ENCODE peak calls at places on chromosomes 6 and 20, in four cellular contexts. L, Y, D and M are unnamed samples.
A peak's percentile ranks its signal among the peaks of the same experiment; 100 is the strongest.

GRCh38 chr6:143002686-143003085 is 57.7 kb upstream of the HIVEP2 start:
- DNase-seq in L (no peak), Y (no peak), D (no peak), M (no peak)

GRCh38 chr6:22785036-22785435 is 215.7 kb downstream of the HDGFL1 start:
- DNase-seq in L (no peak), Y (no peak), D (peak; percentile 36), M (peak; percentile 82)

GRCh38 chr20:41622584-41622983 is 4.4 kb upstream of the CHD6 start:
- DNase-seq in L (no peak), Y (no peak), D (no peak), M (no peak)

GRCh38 chr6:139370047-139370706 is 4.3 kb downstream of the CITED2 start:
- DNase-seq in L (peak; percentile 59), Y (no peak), D (peak; percentile 74), M (peak; percentile 47)

GRCh38 chr20:36277546-36277945 is 28.6 kb upstream of the DLGAP4 start:
- DNase-seq in L (no peak), Y (no peak), D (no peak), M (no peak)

GRCh38 chr6:116265081-116265829 is 11.4 kb upstream of the TSPYL4 start:
- DNase-seq in L (no peak), Y (peak; percentile 67), D (no peak), M (no peak)

GRCh38 chr6:92050216-92050615 is 1369.1 kb downstream of the EPHA7 start:
- DNase-seq in L (no peak), Y (no peak), D (no peak), M (no peak)

GRCh38 chr6:3376888-3377535 is 79.8 kb downstream of the SLC22A23 start:
- DNase-seq in L (no peak), Y (no peak), D (no peak), M (no peak)

GRCh38 chr6:152605901-152606390 is 31.2 kb downstream of the SYNE1 start:
- DNase-seq in L (no peak), Y (no peak), D (peak; percentile 14), M (no peak)

GRCh38 chr20:38125157-38126056 is 39.7 kb downstream of the TGM2 start:
- DNase-seq in L (no peak), Y (no peak), D (peak; percentile 62), M (peak; percentile 90)

GRCh38 chr20:3795511-3796468 is at the start of gene CDC25B:
- DNase-seq in L (peak; percentile 93), Y (peak; percentile 95), D (peak; percentile 73), M (peak; percentile 98)

GRCh38 chr6:19714415-19715165 is 122.6 kb upstream of the ID4 start:
- DNase-seq in L (no peak), Y (no peak), D (no peak), M (no peak)

GRCh38 chr6:65638047-65638831 is 68.8 kb downstream of the EYS start:
- DNase-seq in L (no peak), Y (no peak), D (no peak), M (peak; percentile 13)

GRCh38 chr20:48831702-48832422 is 4.1 kb upstream of the PREX1 start:
- DNase-seq in L (no peak), Y (no peak), D (no peak), M (peak; percentile 75)

GRCh38 chr20:49276895-49277785 is 717 bp downstream of the ZNFX1 start:
- DNase-seq in L (no peak), Y (peak; percentile 70), D (no peak), M (peak; percentile 61)

GRCh38 chr6:156828280-156828703 is 51.1 kb downstream of the ARID1B start:
- DNase-seq in L (no peak), Y (no peak), D (peak; percentile 90), M (peak; percentile 50)

GRCh38 chr20:1295276-1295930 is 29.3 kb downstream of the SNPH start:
- DNase-seq in L (no peak), Y (no peak), D (no peak), M (no peak)

GRCh38 chr6:127496471-127496870 is 22.7 kb downstream of the MTCL3 start:
- DNase-seq in L (no peak), Y (no peak), D (no peak), M (no peak)

GRCh38 chr6:106870069-106870468 is 104.5 kb downstream of the CD24 start:
- DNase-seq in L (no peak), Y (no peak), D (peak; percentile 97), M (no peak)

GRCh38 chr20:7976015-7976414 is 35.8 kb upstream of the HAO1 start:
- DNase-seq in L (no peak), Y (no peak), D (no peak), M (no peak)

GRCh38 chr6:47428288-47428687 is 49.3 kb upstream of the CD2AP start:
- DNase-seq in L (no peak), Y (no peak), D (no peak), M (no peak)

GRCh38 chr6:153814136-153814535 is 224.9 kb upstream of the OPRM1 start:
- DNase-seq in L (no peak), Y (no peak), D (no peak), M (peak; percentile 5)

GRCh38 chr6:103908898-103909297 is 950.8 kb downstream of the HACE1 start:
- DNase-seq in L (no peak), Y (no peak), D (no peak), M (no peak)

GRCh38 chr6:27630727-27631613 is 158.1 kb upstream of the ZNF184 start:
- DNase-seq in L (no peak), Y (no peak), D (peak; percentile 62), M (no peak)

GRCh38 chr6:57216235-57217101 is 5.6 kb downstream of the RAB23 start:
- DNase-seq in L (no peak), Y (no peak), D (peak; percentile 75), M (no peak)

GRCh38 chr6:5071216-5071615 is 13.9 kb upstream of the PPP1R3G start:
- DNase-seq in L (no peak), Y (no peak), D (no peak), M (no peak)

GRCh38 chr6:3561745-3562144 is 104.9 kb upstream of the SLC22A23 start:
- DNase-seq in L (no peak), Y (no peak), D (no peak), M (no peak)

GRCh38 chr6:134295953-134296553 is 21.9 kb downstream of the SGK1 start:
- DNase-seq in L (peak; percentile 80), Y (no peak), D (peak; percentile 99), M (peak; percentile 24)

GRCh38 chr6:11317885-11318771 is 85.7 kb upstream of the NEDD9 start:
- DNase-seq in L (no peak), Y (no peak), D (peak; percentile 99), M (no peak)

GRCh38 chr6:141174932-141175331 is 957.8 kb upstream of the GJE1 start:
- DNase-seq in L (no peak), Y (no peak), D (no peak), M (no peak)

GRCh38 chr6:146884728-146885127 is 286.0 kb downstream of the ADGB start:
- DNase-seq in L (no peak), Y (no peak), D (no peak), M (no peak)

GRCh38 chr6:157514659-157515496 is 133.9 kb downstream of the ZDHHC14 start:
- DNase-seq in L (no peak), Y (no peak), D (peak; percentile 71), M (no peak)

GRCh38 chr6:44119704-44120262 is 7.5 kb downstream of the MRPL14 start:
- DNase-seq in L (no peak), Y (no peak), D (peak; percentile 44), M (no peak)

GRCh38 chr20:48739395-48740268 is 88.2 kb downstream of the PREX1 start:
- DNase-seq in L (no peak), Y (no peak), D (no peak), M (no peak)

GRCh38 chr6:33880104-33880678 is 76.4 kb upstream of the MLN start:
- DNase-seq in L (no peak), Y (no peak), D (no peak), M (no peak)

GRCh38 chr6:33765368-33765767 is 18.7 kb upstream of the IP6K3 start:
- DNase-seq in L (no peak), Y (no peak), D (no peak), M (no peak)

GRCh38 chr20:13322621-13323020 is 101.5 kb downstream of the ISM1 start:
- DNase-seq in L (no peak), Y (no peak), D (no peak), M (no peak)

GRCh38 chr6:119322715-119323350 is 26.7 kb downstream of the MAN1A1 start:
- DNase-seq in L (no peak), Y (no peak), D (no peak), M (no peak)

GRCh38 chr6:1481326-1481725 is 92.0 kb downstream of the FOXF2 start:
- DNase-seq in L (no peak), Y (no peak), D (peak; percentile 79), M (no peak)

DNA sequence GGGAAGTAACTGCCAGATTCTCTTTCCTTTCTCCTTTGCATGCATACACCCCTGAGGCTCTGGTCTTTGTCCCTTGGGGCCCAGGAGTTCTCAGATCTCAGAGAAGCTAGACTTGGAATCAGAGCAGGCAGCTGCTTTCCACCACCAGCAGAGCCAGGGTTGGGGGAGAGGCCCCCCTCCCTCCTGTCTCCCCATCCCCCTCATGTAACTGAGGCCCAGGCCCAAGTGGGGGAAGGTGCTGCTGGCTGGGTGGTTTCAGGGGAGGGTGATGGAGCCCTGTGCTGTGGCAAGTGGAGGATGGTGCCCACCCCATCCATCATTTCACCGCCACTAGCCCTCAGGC is 16.4 kb downstream of the FOXP4 start:
- DNase-seq in L (no peak), Y (no peak), D (no peak), M (peak; percentile 45)
- H3K4me3 ChIP-seq in L (no peak overlapping the region), Y (no peak overlapping the region), D (no peak overlapping the region), M (no peak overlapping the region)

DNA sequence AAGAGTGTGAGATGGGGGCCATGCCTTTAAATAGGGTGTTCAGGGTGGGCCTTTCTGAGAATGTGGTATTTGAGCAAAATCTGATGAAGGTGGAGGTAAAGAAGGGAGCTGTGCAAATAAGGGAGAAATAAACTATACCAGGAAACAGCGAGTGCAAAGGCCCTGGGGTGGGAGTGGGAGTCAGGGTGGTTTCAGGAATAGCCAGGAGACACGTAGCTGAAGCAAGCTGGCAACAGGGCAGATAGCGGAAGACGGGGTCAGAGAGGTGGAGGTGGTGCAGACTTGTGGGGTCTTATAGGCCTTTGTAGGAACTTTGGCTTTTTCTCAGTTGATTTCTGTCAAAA is 51.6 kb downstream of the FGD2 start:
- DNase-seq in L (no peak), Y (no peak), D (no peak), M (no peak)
- H3K4me1 ChIP-seq in L (peaks cover 15% of the 10 kb centered on the region), Y (peaks cover 16% of the 10 kb centered on the region), D (peaks cover 10% of the 10 kb centered on the region), M (peaks cover 9% of the 10 kb centered on the region)

GRCh38 chr20:18052856-18053255 is 4.9 kb downstream of the OVOL2 start:
- DNase-seq in L (no peak), Y (no peak), D (no peak), M (no peak)
- H3K27me3 ChIP-seq in L (no peaks in the 10 kb centered on the region), Y (peaks cover 51% of the 10 kb centered on the region), D (peaks cover 33% of the 10 kb centered on the region), M (peaks cover 4% of the 10 kb centered on the region)

GRCh38 chr20:32474009-32474716 is 111.0 kb downstream of the NOL4L start:
- DNase-seq in L (no peak), Y (peak; percentile 55), D (no peak), M (no peak)
- H3K4me3 ChIP-seq in L (no peak overlapping the region), Y (peak overlapping the region; percentile 40), D (peak overlapping the region; percentile 53), M (peak overlapping the region; percentile 50)